ENCODE peak calls at places on chromosomes 3 and 15, in ten cellular contexts. Q, N, M, F, I, T, L, A, K and P are unnamed samples.

GRCh38 chr15:99085413-99086326 is 19.2 kb upstream of the SYNM start:
- DNase-seq in K (no peak), T (no peak), M (no peak), F (no peak), A (no peak), L (no peak), Q (peak), N (no peak), I (peak), P (no peak)

GRCh38 chr3:188082040-188082439 is 71.9 kb upstream of the LPP start:
- DNase-seq in A (no peak), M (no peak), K (no peak), T (no peak), Q (peak), I (peak), N (no peak), F (no peak), L (no peak), P (no peak)

GRCh38 chr3:71693641-71694040 is 31.6 kb downstream of the EIF4E3 start:
- DNase-seq in L (no peak), M (no peak), I (no peak), N (no peak), A (no peak), F (no peak), T (no peak), Q (no peak), K (no peak), P (no peak)

GRCh38 chr3:173397161-173398110 is at the start of gene NLGN1:
- DNase-seq in T (no peak), Q (peak), N (peak), K (peak), I (peak), L (peak), M (no peak), A (peak), F (peak), P (no peak)

GRCh38 chr15:58396181-58396580 is 35.6 kb upstream of the LIPC start:
- DNase-seq in Q (peak), T (no peak), F (no peak), K (peak), A (no peak), I (no peak), L (no peak), N (no peak), M (no peak), P (no peak)

GRCh38 chr15:52100807-52101206 is 11.8 kb downstream of the BCL2L10 start:
- DNase-seq in N (no peak), Q (peak), K (peak), L (no peak), T (no peak), I (peak), A (peak), F (peak), M (no peak), P (peak)

GRCh38 chr15:77410701-77411613 is 8.9 kb downstream of the PEAK1 start:
- DNase-seq in K (no peak), L (no peak), F (no peak), A (no peak), M (no peak), I (no peak), N (no peak), T (no peak), Q (no peak), P (peak)

GRCh38 chr3:14570089-14570488 is 29.9 kb upstream of the GRIP2 start:
- DNase-seq in M (no peak), T (no peak), K (no peak), L (no peak), Q (no peak), I (no peak), F (no peak), A (no peak), N (no peak), P (no peak)

GRCh38 chr3:103308921-103309320 is 874.1 kb downstream of the ZPLD1 start:
- DNase-seq in L (no peak), N (peak), M (no peak), I (no peak), A (no peak), F (no peak), K (no peak), Q (no peak), T (no peak), P (no peak)

GRCh38 chr3:14947105-14947885 is at the start of gene NR2C2:
- DNase-seq in Q (peak), T (peak), L (peak), M (peak), I (peak), N (peak), A (peak), K (peak), F (peak), P (peak)

GRCh38 chr3:36631549-36631948 is 132.8 kb downstream of the DCLK3 start:
- DNase-seq in I (no peak), T (no peak), F (no peak), K (no peak), N (no peak), L (no peak), Q (no peak), M (no peak), A (no peak), P (no peak)

GRCh38 chr3:13005301-13005700 is 67.9 kb downstream of the IQSEC1 start:
- DNase-seq in M (no peak), I (no peak), K (no peak), A (no peak), F (no peak), Q (no peak), L (no peak), N (no peak), T (no peak), P (no peak)

GRCh38 chr15:38562278-38562677 is 2.3 kb downstream of the RASGRP1 start:
- DNase-seq in L (no peak), T (no peak), I (no peak), Q (no peak), A (no peak), F (no peak), M (no peak), N (no peak), K (no peak), P (no peak)

GRCh38 chr3:62007036-62007435 is 366.3 kb downstream of the FEZF2 start:
- DNase-seq in M (no peak), T (no peak), N (no peak), I (no peak), A (no peak), Q (peak), L (no peak), F (no peak), K (no peak), P (no peak)

GRCh38 chr3:151305081-151305777 is 11.4 kb downstream of the GPR87 start:
- DNase-seq in M (no peak), K (peak), F (peak), T (no peak), L (no peak), I (peak), Q (peak), N (peak), A (peak), P (no peak)

GRCh38 chr3:130386604-130387263 is 41.3 kb downstream of the COL6A5 start:
- DNase-seq in A (no peak), M (no peak), L (no peak), Q (peak), T (no peak), F (no peak), I (no peak), K (no peak), N (no peak), P (no peak)

GRCh38 chr3:64098686-64099085 is 75.4 kb upstream of the PSMD6 start:
- DNase-seq in F (no peak), T (no peak), L (no peak), I (no peak), K (no peak), N (no peak), Q (peak), A (no peak), M (no peak), P (no peak)

GRCh38 chr3:54931182-54931581 is 3.3 kb upstream of the LRTM1 start:
- DNase-seq in F (no peak), Q (no peak), M (no peak), L (no peak), N (peak), I (no peak), A (no peak), T (no peak), K (no peak), P (no peak)

GRCh38 chr3:98827221-98827620 is 64.1 kb downstream of the ST3GAL6 start:
- DNase-seq in T (no peak), Q (no peak), K (no peak), N (no peak), I (no peak), F (no peak), L (no peak), A (no peak), M (no peak), P (no peak)

GRCh38 chr3:50550079-50550736 is 17.3 kb downstream of the C3orf18 start:
- DNase-seq in I (peak), F (peak), K (peak), T (peak), M (peak), L (no peak), Q (peak), N (peak), A (peak), P (no peak)

GRCh38 chr3:25472747-25473146 is 44.7 kb downstream of the RARB start:
- DNase-seq in F (no peak), L (no peak), K (no peak), A (no peak), M (no peak), T (no peak), I (no peak), Q (no peak), N (no peak), P (no peak)

GRCh38 chr15:87478688-87479072 is 777.9 kb downstream of the NTRK3 start:
- DNase-seq in Q (no peak), L (no peak), A (no peak), F (no peak), M (no peak), N (no peak), K (no peak), I (no peak), T (no peak), P (no peak)

GRCh38 chr15:52800852-52801747 is 11.0 kb upstream of the ONECUT1 start:
- DNase-seq in A (no peak), K (no peak), L (no peak), Q (no peak), N (no peak), T (no peak), I (no peak), F (no peak), M (no peak), P (no peak)

GRCh38 chr3:41975421-41976103 is 13.7 kb upstream of the ULK4 start:
- DNase-seq in L (no peak), T (no peak), A (no peak), F (no peak), N (no peak), K (no peak), Q (peak), M (no peak), I (no peak), P (no peak)

GRCh38 chr3:22612927-22613326 is 590.2 kb upstream of the UBE2E2 start:
- DNase-seq in L (no peak), K (no peak), T (no peak), N (no peak), A (no peak), F (no peak), I (no peak), Q (no peak), M (no peak), P (no peak)

GRCh38 chr15:40130799-40131502 is 22.3 kb upstream of the BMF start:
- DNase-seq in M (no peak), F (no peak), T (no peak), Q (no peak), A (no peak), I (no peak), N (no peak), L (no peak), K (no peak), P (no peak)

DNA sequence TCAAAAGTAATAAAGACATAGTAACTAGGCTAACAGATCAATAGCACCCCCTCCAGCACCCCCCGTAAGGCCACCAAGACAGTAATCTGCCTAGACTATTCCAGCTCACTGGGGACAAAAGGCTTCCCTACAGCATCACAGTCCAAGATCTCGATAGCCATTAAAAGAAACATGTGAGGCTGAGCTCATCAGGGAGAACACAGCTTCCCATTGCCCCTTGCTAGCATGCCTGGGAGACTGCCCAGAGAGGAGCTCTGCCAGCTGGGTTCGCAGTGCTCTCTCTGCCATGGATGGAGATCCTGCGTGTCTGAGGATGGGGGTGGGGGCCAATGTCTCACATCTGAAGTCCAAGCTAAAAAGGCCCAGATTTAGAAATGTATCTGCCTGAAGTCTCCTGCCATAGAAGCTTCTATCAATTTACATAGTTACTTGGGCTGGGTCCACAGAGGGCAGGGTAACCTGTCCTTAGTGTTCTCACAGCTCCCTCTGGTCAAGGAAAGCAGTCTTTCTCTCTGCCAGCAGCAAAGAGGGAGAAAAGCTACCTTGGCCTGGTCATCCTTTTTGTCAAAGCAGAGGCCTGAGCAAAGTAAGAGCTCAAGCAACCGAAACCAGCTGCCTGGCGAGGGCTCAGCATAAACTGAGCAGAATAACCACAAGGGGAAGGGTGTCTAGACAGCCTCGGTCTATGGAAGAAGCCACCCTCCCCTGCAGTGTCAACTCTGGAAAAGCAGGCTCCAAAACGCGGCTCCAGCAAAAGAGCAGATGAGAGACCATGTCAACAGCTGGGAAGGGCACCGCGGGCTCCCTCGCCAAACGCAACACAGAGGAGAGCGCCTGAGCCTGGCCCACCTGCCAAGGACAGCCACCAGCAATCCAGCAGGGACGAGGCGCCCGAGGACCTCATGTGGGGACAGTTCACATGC is 17.6 kb downstream of the LRIG1 start:
- DNase-seq in Q (peak), A (peak), T (no peak), I (peak), L (peak), N (peak), M (no peak), K (no peak), F (peak), P (no peak)
- H3K4me3 ChIP-seq in Q (no peak), A (peak), T (no peak), I (no peak), L (peak), N (no peak), M (no peak), K (no peak), F (no peak), P (no peak)

GRCh38 chr3:3766140-3766539 is 33.1 kb upstream of the LRRN1 start:
- DNase-seq in F (no peak), A (no peak), M (no peak), Q (no peak), K (no peak), N (no peak), T (no peak), I (no peak), L (no peak), P (no peak)
- H3K4me3 ChIP-seq in F (no peak), A (no peak), M (no peak), Q (no peak), K (no peak), N (no peak), T (no peak), I (no peak), L (no peak), P (no peak)

GRCh38 chr15:26210980-26211379 is 347.9 kb upstream of the ATP10A start:
- DNase-seq in L (no peak), T (no peak), F (no peak), Q (no peak), N (no peak), I (no peak), A (no peak), M (no peak), K (no peak), P (no peak)

GRCh38 chr15:26212109-26212508 is 349.0 kb upstream of the ATP10A start:
- DNase-seq in M (no peak), Q (no peak), I (no peak), K (no peak), A (no peak), T (no peak), F (no peak), N (no peak), L (no peak), P (no peak)

GRCh38 chr15:26214290-26214689 is 351.2 kb upstream of the ATP10A start:
- DNase-seq in I (no peak), Q (no peak), L (no peak), F (no peak), M (no peak), T (no peak), K (no peak), A (no peak), N (no peak), P (no peak)
- H3K4me3 ChIP-seq in I (no peak), Q (no peak), L (no peak), F (no peak), M (no peak), T (no peak), K (no peak), A (no peak), N (no peak), P (no peak)

GRCh38 chr15:43751885-43752284 is 5.6 kb downstream of the PDIA3 start:
- DNase-seq in N (no peak), M (no peak), Q (no peak), F (no peak), I (no peak), T (no peak), K (no peak), L (no peak), A (no peak), P (no peak)

GRCh38 chr15:43749690-43750345 is 3.6 kb downstream of the PDIA3 start:
- DNase-seq in N (no peak), M (peak), Q (peak), T (peak), L (no peak), F (no peak), K (no peak), I (no peak), A (no peak), P (peak)

DNA sequence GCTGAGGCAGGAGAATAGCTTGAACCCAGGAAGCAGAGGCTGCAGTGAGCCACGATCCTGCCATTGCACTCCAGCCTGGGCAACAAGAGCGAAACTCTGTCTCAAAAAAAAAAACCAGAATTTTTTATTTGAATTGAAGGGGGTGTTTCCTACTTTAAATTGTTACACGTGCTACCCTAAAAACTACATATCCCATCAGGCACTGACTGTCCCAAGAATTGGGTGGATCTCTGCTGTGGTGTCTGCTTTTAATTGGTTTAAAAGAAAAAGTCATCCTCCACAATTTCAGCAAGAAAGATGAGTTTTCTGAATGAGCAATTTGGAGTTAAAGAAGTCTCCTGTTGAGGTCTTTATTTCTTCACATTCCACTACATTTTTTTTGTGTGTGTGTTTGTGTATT is 2.1 kb downstream of the PDIA3 start:
- DNase-seq in I (no peak), F (no peak), L (no peak), Q (peak), A (no peak), T (peak), K (no peak), N (no peak), M (no peak), P (no peak)
- H3K4me3 ChIP-seq in I (no peak), F (no peak), L (peak), Q (peak), A (peak), T (peak), K (no peak), N (peak), M (no peak), P (peak)

DNA sequence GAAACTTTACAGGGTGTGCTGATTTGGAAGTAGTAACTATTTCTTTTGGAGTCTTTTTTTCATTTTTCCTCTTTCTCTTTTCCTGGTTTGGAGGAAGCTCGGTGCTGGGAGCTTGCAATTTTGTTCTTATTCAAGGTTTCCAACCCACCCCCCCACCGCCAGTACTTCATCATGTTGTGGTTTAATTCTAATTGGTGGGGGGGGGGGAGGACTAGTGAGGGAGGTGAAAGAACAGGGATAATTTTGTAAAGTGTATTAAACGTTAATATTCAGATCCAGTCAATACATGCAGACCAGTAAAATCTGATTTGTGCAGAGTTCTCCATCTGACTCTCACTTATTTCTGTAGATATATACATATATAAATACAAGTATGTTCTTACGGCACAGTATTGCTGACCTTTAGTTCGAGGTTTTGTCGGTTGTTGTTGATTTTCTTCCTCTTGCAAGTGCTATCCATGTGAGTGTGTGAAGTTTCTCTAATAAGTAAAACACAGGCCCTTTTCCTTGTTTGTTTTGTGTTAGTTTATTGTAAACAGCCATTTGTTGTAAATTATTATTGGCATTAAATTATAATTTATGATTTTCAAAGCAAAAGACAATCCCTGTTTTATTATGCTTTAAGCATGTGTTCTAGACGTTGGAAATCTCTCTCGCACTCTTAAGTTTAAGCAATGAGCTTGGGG is 9.3 kb downstream of the NR2F2 start:
- DNase-seq in N (peak), A (no peak), Q (peak), L (no peak), F (peak), I (no peak), M (no peak), K (no peak), T (no peak), P (no peak)
- H3K4me3 ChIP-seq in N (peak), A (peak), Q (peak), L (peak), F (peak), I (peak), M (no peak), K (no peak), T (no peak), P (no peak)